ENCODE peak calls at places on chromosomes 11 and 22, in seven cellular contexts. U is stimulated activated naive CD4-positive, alpha-beta T cell; N is stimulated activated CD4-positive, alpha-beta T cell treated with anti-CD3 and anti-CD28 coated beads, Interleukin-15, amount 100 ng/mL, for 24 hours; R is activated CD4-positive, alpha-beta T cell treated with anti-CD3 and anti-CD28 coated beads, Interleukin-2, amount 50 U/mL, for 24 hours; G is H4; B is GM03348; V is endothelial cell. X is an unnamed sample.

GRCh38 chr11:120131941-120132644 is 5.8 kb downstream of the TRIM29 start:
- DNase-seq in U (no peak), N (no peak), R (no peak), G (no peak), B (no peak), V (no peak), X (no peak)

GRCh38 chr11:103993502-103993901 is 42.9 kb upstream of the DDI1 start:
- DNase-seq in U (no peak), N (no peak), R (no peak), G (no peak), B (peak; percentile 4), V (no peak), X (no peak)

GRCh38 chr22:38866399-38867123 is 5.5 kb downstream of the CBX6 start:
- DNase-seq in U (no peak), N (no peak), R (no peak), G (no peak), B (no peak), V (peak; percentile 52), X (no peak)

GRCh38 chr11:72625746-72626636 is 48.2 kb downstream of the PDE2A start:
- DNase-seq in U (no peak), N (no peak), R (no peak), G (no peak), B (no peak), V (peak; percentile 63), X (no peak)

GRCh38 chr11:107562647-107563208 is 2.8 kb downstream of the ALKBH8 start:
- DNase-seq in U (no peak), N (peak; percentile 3), R (no peak), G (peak; percentile 41), B (peak; percentile 25), V (no peak), X (no peak)

GRCh38 chr11:100927579-100927978 is 202.0 kb downstream of the PGR start:
- DNase-seq in U (no peak), N (no peak), R (no peak), G (no peak), B (no peak), V (no peak), X (no peak)

GRCh38 chr11:32893091-32893946 is 708 bp downstream of the QSER1 start:
- DNase-seq in U (peak; percentile 73), N (peak; percentile 61), R (peak; percentile 27), G (peak; percentile 35), B (peak; percentile 80), V (peak; percentile 82), X (peak; percentile 35)

GRCh38 chr11:117121176-117121575 is 22.9 kb upstream of the PAFAH1B2 start:
- DNase-seq in U (no peak), N (no peak), R (no peak), G (no peak), B (peak; percentile 52), V (no peak), X (no peak)

GRCh38 chr11:86140334-86140733 is 71.5 kb upstream of the PICALM start:
- DNase-seq in U (no peak), N (no peak), R (no peak), G (no peak), B (no peak), V (no peak), X (no peak)

GRCh38 chr11:119093951-119094815 is 7.5 kb downstream of the DPAGT1 start:
- DNase-seq in U (peak; percentile 48), N (peak; percentile 65), R (peak; percentile 22), G (no peak), B (peak; percentile 28), V (peak; percentile 38), X (peak; percentile 25)

GRCh38 chr22:50531546-50532352 is 1.9 kb upstream of the TYMP start:
- DNase-seq in U (peak; percentile 34), N (peak; percentile 82), R (no peak), G (no peak), B (peak; percentile 82), V (peak; percentile 68), X (peak; percentile 50)